ENCODE peak calls at places on chromosomes 6 and 20, in eight cellular contexts. Q is ovary; L is effector memory CD4-positive, alpha-beta T cell; J is activated T-helper 2 cell treated with anti-CD3 and anti-CD28 coated beads, Interferon-gamma antibody, Interleukin-2, Interleukin-4, amounts not matched to agents 10 μg/mL and 5 μg/mL and 100 μg/mL, durations not matched to agents 14 hours and 24 hours and 36 hours; D is stimulated activated naive B cell treated with anti-CD40 and anti-IgM and Interleukin-4, amounts not matched to agents 10 μg/mL and 1 μg/mL and 100 μg/mL, for 72 hours; B is nephron progenitor cell; V is upper lobe of left lung; I is T-helper 2 cell. S is an unnamed sample.

GRCh38 chr6:100266512-100266911 is 198.2 kb downstream of the SIM1 start:
- DNase-seq in Q (no peak), L (no peak), J (no peak), D (no peak), B (no peak), V (no peak), I (no peak), S (no peak)

GRCh38 chr6:36856277-36856676 is 17.0 kb upstream of the CPNE5 start:
- DNase-seq in Q (no peak), L (no peak), J (no peak), D (no peak), B (no peak), V (no peak), I (no peak), S (no peak)

GRCh38 chr6:8652710-8653109 is 217.4 kb upstream of the SLC35B3 start:
- DNase-seq in Q (no peak), L (no peak), J (no peak), D (no peak), B (no peak), V (no peak), I (no peak), S (no peak)

GRCh38 chr6:3516094-3516493 is 59.2 kb upstream of the SLC22A23 start:
- DNase-seq in Q (no peak), L (no peak), J (no peak), D (no peak), B (no peak), V (no peak), I (no peak), S (no peak)

GRCh38 chr6:26156850-26157149 is 69.6 kb downstream of the HFE start:
- DNase-seq in Q (no peak), L (no peak), J (no peak), D (no peak), B (no peak), V (no peak), I (no peak), S (no peak)

GRCh38 chr20:20210943-20211273 is 157.0 kb upstream of the INSM1 start:
- DNase-seq in Q (no peak), L (no peak), J (no peak), D (no peak), B (no peak), V (peak), I (no peak), S (no peak)

GRCh38 chr20:57985278-57985677 is 243.2 kb downstream of the ANKRD60 start:
- DNase-seq in Q (no peak), L (no peak), J (no peak), D (no peak), B (peak), V (no peak), I (no peak), S (no peak)

GRCh38 chr20:36352843-36353553 is 46.9 kb downstream of the DLGAP4 start:
- DNase-seq in Q (no peak), L (no peak), J (no peak), D (no peak), B (no peak), V (no peak), I (no peak), S (no peak)

GRCh38 chr20:19022118-19022575 is 190.3 kb upstream of the SLC24A3 start:
- DNase-seq in Q (no peak), L (no peak), J (no peak), D (no peak), B (no peak), V (no peak), I (no peak), S (no peak)

GRCh38 chr6:53134601-53135235 is 13.9 kb downstream of the GCM1 start:
- DNase-seq in Q (no peak), L (no peak), J (no peak), D (no peak), B (no peak), V (no peak), I (no peak), S (no peak)

GRCh38 chr6:30720738-30721197 is 616 bp downstream of the TUBB start:
- DNase-seq in Q (peak), L (no peak), J (peak), D (peak), B (peak), V (peak), I (peak), S (peak)

GRCh38 chr6:38990475-38990874 is 58.1 kb upstream of the GLP1R start:
- DNase-seq in Q (no peak), L (no peak), J (no peak), D (no peak), B (no peak), V (no peak), I (no peak), S (no peak)

GRCh38 chr6:111861321-111861938 is 11.8 kb downstream of the FYN start:
- DNase-seq in Q (no peak), L (no peak), J (no peak), D (no peak), B (no peak), V (no peak), I (peak), S (no peak)

GRCh38 chr6:132548746-132549463 is 3.6 kb upstream of the TAAR8 start:
- DNase-seq in Q (no peak), L (no peak), J (no peak), D (no peak), B (no peak), V (no peak), I (no peak), S (no peak)

GRCh38 chr6:3386374-3386857 is 70.4 kb downstream of the SLC22A23 start:
- DNase-seq in Q (no peak), L (no peak), J (no peak), D (no peak), B (no peak), V (peak), I (no peak), S (no peak)

GRCh38 chr6:150684715-150685459 is 85.2 kb downstream of the PLEKHG1 start:
- DNase-seq in Q (no peak), L (no peak), J (no peak), D (no peak), B (no peak), V (no peak), I (no peak), S (no peak)

GRCh38 chr6:75546401-75546800 is 52.8 kb upstream of the FILIP1 start:
- DNase-seq in Q (no peak), L (no peak), J (no peak), D (no peak), B (no peak), V (no peak), I (peak), S (peak)

GRCh38 chr20:57792386-57793095 is 82.7 kb upstream of the PMEPA1 start:
- DNase-seq in Q (no peak), L (no peak), J (no peak), D (no peak), B (no peak), V (peak), I (no peak), S (no peak)

GRCh38 chr6:46832816-46833215 is 39.6 kb downstream of the MEP1A start:
- DNase-seq in Q (no peak), L (no peak), J (no peak), D (no peak), B (no peak), V (no peak), I (no peak), S (no peak)

GRCh38 chr6:31727717-31728671 is 1.1 kb downstream of the DDAH2 start:
- DNase-seq in Q (peak), L (no peak), J (no peak), D (no peak), B (no peak), V (peak), I (no peak), S (peak)

GRCh38 chr6:87104657-87105056 is 9.8 kb upstream of the CGA start:
- DNase-seq in Q (no peak), L (no peak), J (no peak), D (no peak), B (no peak), V (no peak), I (peak), S (no peak)

GRCh38 chr6:11364971-11365397 is 132.5 kb upstream of the NEDD9 start:
- DNase-seq in Q (no peak), L (no peak), J (no peak), D (no peak), B (no peak), V (no peak), I (no peak), S (no peak)

GRCh38 chr6:153150767-153151440 is 19.8 kb upstream of the RGS17 start:
- DNase-seq in Q (no peak), L (no peak), J (no peak), D (no peak), B (peak), V (no peak), I (no peak), S (no peak)

GRCh38 chr20:21920231-21920630 is 214.8 kb downstream of the PAX1 start:
- DNase-seq in Q (no peak), L (no peak), J (no peak), D (no peak), B (no peak), V (no peak), I (no peak), S (no peak)

GRCh38 chr6:102679844-102680243 is 1286.3 kb downstream of the GRIK2 start:
- DNase-seq in Q (no peak), L (no peak), J (no peak), D (no peak), B (no peak), V (no peak), I (no peak), S (no peak)

GRCh38 chr6:129110687-129111343 is 227.9 kb downstream of the LAMA2 start:
- DNase-seq in Q (no peak), L (no peak), J (no peak), D (no peak), B (no peak), V (no peak), I (no peak), S (no peak)

GRCh38 chr6:55898342-55898741 is 23.0 kb upstream of the BMP5 start:
- DNase-seq in Q (no peak), L (no peak), J (no peak), D (no peak), B (no peak), V (no peak), I (no peak), S (no peak)

GRCh38 chr6:52566853-52567279 is 10.0 kb downstream of the TRAM2 start:
- DNase-seq in Q (no peak), L (no peak), J (no peak), D (no peak), B (no peak), V (no peak), I (no peak), S (no peak)

GRCh38 chr6:52288216-52288615 is 3.7 kb upstream of the MCM3 start:
- DNase-seq in Q (no peak), L (no peak), J (no peak), D (no peak), B (no peak), V (no peak), I (no peak), S (no peak)

GRCh38 chr6:73504160-73504559 is 16.7 kb downstream of the EEF1A1 start:
- DNase-seq in Q (no peak), L (no peak), J (no peak), D (no peak), B (no peak), V (no peak), I (no peak), S (no peak)

GRCh38 chr6:137846772-137847313 is 20.2 kb upstream of the TNFAIP3 start:
- DNase-seq in Q (no peak), L (no peak), J (no peak), D (peak), B (no peak), V (peak), I (no peak), S (no peak)

GRCh38 chr6:107877968-107878367 is 53.9 kb upstream of the SCML4 start:
- DNase-seq in Q (no peak), L (no peak), J (no peak), D (no peak), B (no peak), V (no peak), I (no peak), S (peak)